ENCODE peak calls at places on chromosomes 6 and 20, in eight cellular contexts. One of them, this sample, is unnamed.

GRCh38 chr6:150485559-150486517 is 113.8 kb upstream of the PLEKHG1 start:
- DNase-seq in activated CD4-positive, alpha-beta T cell treated with anti-CD3 and anti-CD28 coated beads for 4 hours: no peak
- DNase-seq in non-pigmented ciliary epithelial cell: no peak
- DNase-seq in neuronal stem cell: no peak
- DNase-seq in caudate nucleus: no peak
- DNase-seq in NCI-H2029: no peak
- DNase-seq in suprapubic skin: no peak
- DNase-seq in left ventricle myocardium inferior: no peak
- DNase-seq in this sample: no peak

GRCh38 chr6:150250826-150251225 is 108.0 kb downstream of the PPP1R14C start:
- DNase-seq in activated CD4-positive, alpha-beta T cell treated with anti-CD3 and anti-CD28 coated beads for 4 hours: no peak
- DNase-seq in non-pigmented ciliary epithelial cell: no peak
- DNase-seq in neuronal stem cell: no peak
- DNase-seq in caudate nucleus: no peak
- DNase-seq in NCI-H2029: no peak
- DNase-seq in suprapubic skin: no peak
- DNase-seq in left ventricle myocardium inferior: no peak
- DNase-seq in this sample: no peak

GRCh38 chr20:4014031-4014474 is 1.3 kb downstream of the RNF24 start:
- DNase-seq in activated CD4-positive, alpha-beta T cell treated with anti-CD3 and anti-CD28 coated beads for 4 hours: peak; percentile 25
- DNase-seq in non-pigmented ciliary epithelial cell: peak; percentile 47
- DNase-seq in neuronal stem cell: no peak
- DNase-seq in caudate nucleus: no peak
- DNase-seq in NCI-H2029: peak; percentile 84
- DNase-seq in suprapubic skin: no peak
- DNase-seq in left ventricle myocardium inferior: no peak
- DNase-seq in this sample: no peak

GRCh38 chr6:15793288-15793687 is 130.5 kb upstream of the DTNBP1 start:
- DNase-seq in activated CD4-positive, alpha-beta T cell treated with anti-CD3 and anti-CD28 coated beads for 4 hours: no peak
- DNase-seq in non-pigmented ciliary epithelial cell: peak; percentile 15
- DNase-seq in neuronal stem cell: no peak
- DNase-seq in caudate nucleus: no peak
- DNase-seq in NCI-H2029: no peak
- DNase-seq in suprapubic skin: no peak
- DNase-seq in left ventricle myocardium inferior: no peak
- DNase-seq in this sample: no peak

GRCh38 chr6:30127238-30128093 is 8.5 kb upstream of the TRIM40 start:
- DNase-seq in activated CD4-positive, alpha-beta T cell treated with anti-CD3 and anti-CD28 coated beads for 4 hours: no peak
- DNase-seq in non-pigmented ciliary epithelial cell: no peak
- DNase-seq in neuronal stem cell: no peak
- DNase-seq in caudate nucleus: no peak
- DNase-seq in NCI-H2029: no peak
- DNase-seq in suprapubic skin: no peak
- DNase-seq in left ventricle myocardium inferior: no peak
- DNase-seq in this sample: no peak

GRCh38 chr6:89385156-89385667 is 26.9 kb downstream of the RRAGD start:
- DNase-seq in activated CD4-positive, alpha-beta T cell treated with anti-CD3 and anti-CD28 coated beads for 4 hours: no peak
- DNase-seq in non-pigmented ciliary epithelial cell: no peak
- DNase-seq in neuronal stem cell: no peak
- DNase-seq in caudate nucleus: no peak
- DNase-seq in NCI-H2029: peak; percentile 68
- DNase-seq in suprapubic skin: no peak
- DNase-seq in left ventricle myocardium inferior: no peak
- DNase-seq in this sample: no peak

GRCh38 chr20:51385941-51386530 is 156.5 kb downstream of the NFATC2 start:
- DNase-seq in activated CD4-positive, alpha-beta T cell treated with anti-CD3 and anti-CD28 coated beads for 4 hours: peak; percentile 33
- DNase-seq in non-pigmented ciliary epithelial cell: no peak
- DNase-seq in neuronal stem cell: no peak
- DNase-seq in caudate nucleus: no peak
- DNase-seq in NCI-H2029: no peak
- DNase-seq in suprapubic skin: peak; percentile 44
- DNase-seq in left ventricle myocardium inferior: no peak
- DNase-seq in this sample: no peak

GRCh38 chr20:16360668-16361067 is 212.6 kb downstream of the KIF16B start:
- DNase-seq in activated CD4-positive, alpha-beta T cell treated with anti-CD3 and anti-CD28 coated beads for 4 hours: no peak
- DNase-seq in non-pigmented ciliary epithelial cell: no peak
- DNase-seq in neuronal stem cell: no peak
- DNase-seq in caudate nucleus: no peak
- DNase-seq in NCI-H2029: no peak
- DNase-seq in suprapubic skin: no peak
- DNase-seq in left ventricle myocardium inferior: no peak
- DNase-seq in this sample: no peak

GRCh38 chr6:46468611-46469010 is 22.6 kb downstream of the RCAN2 start:
- DNase-seq in activated CD4-positive, alpha-beta T cell treated with anti-CD3 and anti-CD28 coated beads for 4 hours: no peak
- DNase-seq in non-pigmented ciliary epithelial cell: no peak
- DNase-seq in neuronal stem cell: no peak
- DNase-seq in caudate nucleus: no peak
- DNase-seq in NCI-H2029: no peak
- DNase-seq in suprapubic skin: no peak
- DNase-seq in left ventricle myocardium inferior: no peak
- DNase-seq in this sample: no peak

GRCh38 chr6:43271103-43271815 is 26.8 kb upstream of the SLC22A7 start:
- DNase-seq in activated CD4-positive, alpha-beta T cell treated with anti-CD3 and anti-CD28 coated beads for 4 hours: no peak
- DNase-seq in non-pigmented ciliary epithelial cell: no peak
- DNase-seq in neuronal stem cell: no peak
- DNase-seq in caudate nucleus: no peak
- DNase-seq in NCI-H2029: no peak
- DNase-seq in suprapubic skin: no peak
- DNase-seq in left ventricle myocardium inferior: no peak
- DNase-seq in this sample: no peak

GRCh38 chr6:158027590-158028285 is 46.1 kb downstream of the SYNJ2 start:
- DNase-seq in activated CD4-positive, alpha-beta T cell treated with anti-CD3 and anti-CD28 coated beads for 4 hours: no peak
- DNase-seq in non-pigmented ciliary epithelial cell: no peak
- DNase-seq in neuronal stem cell: no peak
- DNase-seq in caudate nucleus: no peak
- DNase-seq in NCI-H2029: no peak
- DNase-seq in suprapubic skin: peak; percentile 65
- DNase-seq in left ventricle myocardium inferior: peak; percentile 20
- DNase-seq in this sample: no peak

GRCh38 chr6:56222509-56222908 is 24.9 kb downstream of the COL21A1 start:
- DNase-seq in activated CD4-positive, alpha-beta T cell treated with anti-CD3 and anti-CD28 coated beads for 4 hours: no peak
- DNase-seq in non-pigmented ciliary epithelial cell: no peak
- DNase-seq in neuronal stem cell: no peak
- DNase-seq in caudate nucleus: no peak
- DNase-seq in NCI-H2029: no peak
- DNase-seq in suprapubic skin: no peak
- DNase-seq in left ventricle myocardium inferior: no peak
- DNase-seq in this sample: no peak

GRCh38 chr6:154319231-154319858 is 37.3 kb downstream of the IPCEF1 start:
- DNase-seq in activated CD4-positive, alpha-beta T cell treated with anti-CD3 and anti-CD28 coated beads for 4 hours: no peak
- DNase-seq in non-pigmented ciliary epithelial cell: no peak
- DNase-seq in neuronal stem cell: no peak
- DNase-seq in caudate nucleus: no peak
- DNase-seq in NCI-H2029: peak; percentile 8
- DNase-seq in suprapubic skin: no peak
- DNase-seq in left ventricle myocardium inferior: no peak
- DNase-seq in this sample: no peak

GRCh38 chr20:64080013-64080812 is at the start of gene OPRL1:
- DNase-seq in activated CD4-positive, alpha-beta T cell treated with anti-CD3 and anti-CD28 coated beads for 4 hours: peak; percentile 37
- DNase-seq in non-pigmented ciliary epithelial cell: no peak
- DNase-seq in neuronal stem cell: no peak
- DNase-seq in caudate nucleus: no peak
- DNase-seq in NCI-H2029: no peak
- DNase-seq in suprapubic skin: no peak
- DNase-seq in left ventricle myocardium inferior: no peak
- DNase-seq in this sample: no peak

GRCh38 chr20:45583502-45583901 is 4.4 kb upstream of the WFDC8 start:
- DNase-seq in activated CD4-positive, alpha-beta T cell treated with anti-CD3 and anti-CD28 coated beads for 4 hours: no peak
- DNase-seq in non-pigmented ciliary epithelial cell: no peak
- DNase-seq in neuronal stem cell: no peak
- DNase-seq in caudate nucleus: no peak
- DNase-seq in NCI-H2029: no peak
- DNase-seq in suprapubic skin: no peak
- DNase-seq in left ventricle myocardium inferior: no peak
- DNase-seq in this sample: no peak

GRCh38 chr6:33856034-33856590 is 52.3 kb upstream of the MLN start:
- DNase-seq in activated CD4-positive, alpha-beta T cell treated with anti-CD3 and anti-CD28 coated beads for 4 hours: no peak
- DNase-seq in non-pigmented ciliary epithelial cell: no peak
- DNase-seq in neuronal stem cell: no peak
- DNase-seq in caudate nucleus: no peak
- DNase-seq in NCI-H2029: no peak
- DNase-seq in suprapubic skin: no peak
- DNase-seq in left ventricle myocardium inferior: no peak
- DNase-seq in this sample: no peak

GRCh38 chr20:37519508-37520416 is 1.3 kb upstream of the NNAT start:
- DNase-seq in activated CD4-positive, alpha-beta T cell treated with anti-CD3 and anti-CD28 coated beads for 4 hours: no peak
- DNase-seq in non-pigmented ciliary epithelial cell: no peak
- DNase-seq in neuronal stem cell: no peak
- DNase-seq in caudate nucleus: no peak
- DNase-seq in NCI-H2029: peak; percentile 70
- DNase-seq in suprapubic skin: no peak
- DNase-seq in left ventricle myocardium inferior: no peak
- DNase-seq in this sample: no peak

GRCh38 chr6:43812850-43813584 is 43.0 kb downstream of the VEGFA start:
- DNase-seq in activated CD4-positive, alpha-beta T cell treated with anti-CD3 and anti-CD28 coated beads for 4 hours: no peak
- DNase-seq in non-pigmented ciliary epithelial cell: no peak
- DNase-seq in neuronal stem cell: no peak
- DNase-seq in caudate nucleus: no peak
- DNase-seq in NCI-H2029: no peak
- DNase-seq in suprapubic skin: no peak
- DNase-seq in left ventricle myocardium inferior: no peak
- DNase-seq in this sample: no peak

GRCh38 chr6:33702345-33702977 is 9.0 kb downstream of the UQCC2 start:
- DNase-seq in activated CD4-positive, alpha-beta T cell treated with anti-CD3 and anti-CD28 coated beads for 4 hours: no peak
- DNase-seq in non-pigmented ciliary epithelial cell: no peak
- DNase-seq in neuronal stem cell: no peak
- DNase-seq in caudate nucleus: no peak
- DNase-seq in NCI-H2029: peak; percentile 57
- DNase-seq in suprapubic skin: no peak
- DNase-seq in left ventricle myocardium inferior: no peak
- DNase-seq in this sample: no peak

GRCh38 chr20:50545123-50545522 is 34.9 kb downstream of the PTPN1 start:
- DNase-seq in activated CD4-positive, alpha-beta T cell treated with anti-CD3 and anti-CD28 coated beads for 4 hours: no peak
- DNase-seq in non-pigmented ciliary epithelial cell: no peak
- DNase-seq in neuronal stem cell: no peak
- DNase-seq in caudate nucleus: no peak
- DNase-seq in NCI-H2029: no peak
- DNase-seq in suprapubic skin: no peak
- DNase-seq in left ventricle myocardium inferior: no peak
- DNase-seq in this sample: no peak

GRCh38 chr20:11542645-11543044 is 375.0 kb upstream of the BTBD3 start:
- DNase-seq in activated CD4-positive, alpha-beta T cell treated with anti-CD3 and anti-CD28 coated beads for 4 hours: no peak
- DNase-seq in non-pigmented ciliary epithelial cell: no peak
- DNase-seq in neuronal stem cell: no peak
- DNase-seq in caudate nucleus: no peak
- DNase-seq in NCI-H2029: no peak
- DNase-seq in suprapubic skin: no peak
- DNase-seq in left ventricle myocardium inferior: no peak
- DNase-seq in this sample: no peak

GRCh38 chr6:131995924-131996323 is 44.8 kb upstream of the CCN2 start:
- DNase-seq in activated CD4-positive, alpha-beta T cell treated with anti-CD3 and anti-CD28 coated beads for 4 hours: no peak
- DNase-seq in non-pigmented ciliary epithelial cell: peak; percentile 83
- DNase-seq in neuronal stem cell: no peak
- DNase-seq in caudate nucleus: no peak
- DNase-seq in NCI-H2029: no peak
- DNase-seq in suprapubic skin: no peak
- DNase-seq in left ventricle myocardium inferior: no peak
- DNase-seq in this sample: no peak

GRCh38 chr6:112739766-112740165 is 392.6 kb downstream of the RFPL4B start:
- DNase-seq in activated CD4-positive, alpha-beta T cell treated with anti-CD3 and anti-CD28 coated beads for 4 hours: no peak
- DNase-seq in non-pigmented ciliary epithelial cell: no peak
- DNase-seq in neuronal stem cell: no peak
- DNase-seq in caudate nucleus: no peak
- DNase-seq in NCI-H2029: no peak
- DNase-seq in suprapubic skin: no peak
- DNase-seq in left ventricle myocardium inferior: no peak
- DNase-seq in this sample: no peak

GRCh38 chr6:156720739-156721714 is 56.2 kb upstream of the ARID1B start:
- DNase-seq in activated CD4-positive, alpha-beta T cell treated with anti-CD3 and anti-CD28 coated beads for 4 hours: no peak
- DNase-seq in non-pigmented ciliary epithelial cell: no peak
- DNase-seq in neuronal stem cell: no peak
- DNase-seq in caudate nucleus: no peak
- DNase-seq in NCI-H2029: no peak
- DNase-seq in suprapubic skin: no peak
- DNase-seq in left ventricle myocardium inferior: no peak
- DNase-seq in this sample: no peak

GRCh38 chr6:29552512-29553051 is 7.0 kb downstream of the UBD start:
- DNase-seq in activated CD4-positive, alpha-beta T cell treated with anti-CD3 and anti-CD28 coated beads for 4 hours: peak; percentile 3
- DNase-seq in non-pigmented ciliary epithelial cell: peak; percentile 52
- DNase-seq in neuronal stem cell: no peak
- DNase-seq in caudate nucleus: no peak
- DNase-seq in NCI-H2029: no peak
- DNase-seq in suprapubic skin: no peak
- DNase-seq in left ventricle myocardium inferior: no peak
- DNase-seq in this sample: no peak

GRCh38 chr6:138307816-138308727 is 69.6 kb upstream of the SMIM28 start:
- DNase-seq in activated CD4-positive, alpha-beta T cell treated with anti-CD3 and anti-CD28 coated beads for 4 hours: no peak
- DNase-seq in non-pigmented ciliary epithelial cell: no peak
- DNase-seq in neuronal stem cell: no peak
- DNase-seq in caudate nucleus: no peak
- DNase-seq in NCI-H2029: no peak
- DNase-seq in suprapubic skin: no peak
- DNase-seq in left ventricle myocardium inferior: peak; percentile 26
- DNase-seq in this sample: no peak

GRCh38 chr6:152098683-152099082 is 291.2 kb downstream of the ESR1 start:
- DNase-seq in activated CD4-positive, alpha-beta T cell treated with anti-CD3 and anti-CD28 coated beads for 4 hours: no peak
- DNase-seq in non-pigmented ciliary epithelial cell: no peak
- DNase-seq in neuronal stem cell: no peak
- DNase-seq in caudate nucleus: no peak
- DNase-seq in NCI-H2029: no peak
- DNase-seq in suprapubic skin: no peak
- DNase-seq in left ventricle myocardium inferior: no peak
- DNase-seq in this sample: no peak

GRCh38 chr6:158066161-158066781 is 84.6 kb downstream of the SYNJ2 start:
- DNase-seq in activated CD4-positive, alpha-beta T cell treated with anti-CD3 and anti-CD28 coated beads for 4 hours: no peak
- DNase-seq in non-pigmented ciliary epithelial cell: no peak
- DNase-seq in neuronal stem cell: no peak
- DNase-seq in caudate nucleus: no peak
- DNase-seq in NCI-H2029: no peak
- DNase-seq in suprapubic skin: no peak
- DNase-seq in left ventricle myocardium inferior: no peak
- DNase-seq in this sample: no peak

This sample was measured in activated T-helper 1 cell treated with anti-CD3 and anti-CD28 coated beads, Interleukin-12 subunit alpha, Interleukin-12 subunit beta, Interleukin-2, Interleukin-4 antibody, amounts not matched to agents 30 ng/mL and 10 ng/mL and 1 ng/mL, durations not matched to agents 14 hours and 24 hours and 36 hours.